ENCODE peak calls at places on chromosomes 1 and 21, in seven cellular contexts. L is NCI-H146; G is mammary epithelial cell; O is stimulated activated CD8-positive, alpha-beta memory T cell treated with anti-CD3 and anti-CD28 coated beads, Interleukin-15, amount 100 ng/mL, for 24 hours; C is natural killer cell treated with Interleukin-12 subunit alpha and Interleukin-12 subunit beta and Interleukin-15 and Interleukin-18, amount 100 ng/mL, for 72 hours; V is activated T-cell treated with anti-CD3 and anti-CD28 coated beads for 1 hour; A is NAMALWA. Y is an unnamed sample.

GRCh38 chr1:51519857-51520699 is 1.0 kb upstream of the EPS15 start:
- DNase-seq in L (no peak), G (no peak), O (no peak), C (no peak), V (no peak), A (no peak), Y (no peak)

GRCh38 chr1:183277821-183278735 is 92.0 kb downstream of the LAMC2 start:
- DNase-seq in L (no peak), G (peak), O (no peak), C (no peak), V (no peak), A (no peak), Y (peak)

GRCh38 chr1:16186655-16187235 is 25.7 kb downstream of the ARHGEF19 start:
- DNase-seq in L (no peak), G (no peak), O (no peak), C (no peak), V (no peak), A (no peak), Y (no peak)

GRCh38 chr1:175270361-175270760 is 77.8 kb upstream of the KIAA0040 start:
- DNase-seq in L (no peak), G (no peak), O (no peak), C (no peak), V (no peak), A (no peak), Y (peak)

GRCh38 chr1:42290130-42290529 is 44.9 kb downstream of the FOXJ3 start:
- DNase-seq in L (no peak), G (peak), O (no peak), C (no peak), V (no peak), A (no peak), Y (no peak)

GRCh38 chr1:190098756-190099155 is 378.9 kb downstream of the BRINP3 start:
- DNase-seq in L (peak), G (no peak), O (no peak), C (no peak), V (no peak), A (no peak), Y (no peak)

GRCh38 chr1:116724765-116725375 is 29.4 kb upstream of the CD2 start:
- DNase-seq in L (peak), G (peak), O (peak), C (peak), V (peak), A (peak), Y (peak)

GRCh38 chr1:231693361-231694080 is 66.9 kb downstream of the DISC1 start:
- DNase-seq in L (no peak), G (no peak), O (no peak), C (no peak), V (no peak), A (no peak), Y (no peak)

GRCh38 chr21:44425307-44425894 is 29.9 kb upstream of the LRRC3 start:
- DNase-seq in L (peak), G (peak), O (no peak), C (no peak), V (no peak), A (no peak), Y (peak)

GRCh38 chr21:41235214-41235613 is 67.3 kb downstream of the BACE2 start:
- DNase-seq in L (no peak), G (no peak), O (no peak), C (no peak), V (no peak), A (no peak), Y (no peak)

GRCh38 chr21:32917392-32918135 is 108.2 kb upstream of the OLIG2 start:
- DNase-seq in L (no peak), G (no peak), O (no peak), C (no peak), V (no peak), A (no peak), Y (no peak)

Y was measured in NCI-H460.